ENCODE peak calls at places on chromosomes 5 and 9, in nine cellular contexts. One of them, this sample, is unnamed.

GRCh38 chr5:124057161-124057814 is 545.3 kb downstream of the CSNK1G3 start:
- DNase-seq in astrocyte: no peak
- DNase-seq in IMR-90: no peak
- DNase-seq in heart left ventricle: no peak
- DNase-seq in thyroid gland: peak; percentile 26
- DNase-seq in heart right ventricle: no peak
- DNase-seq in lung: peak; percentile 39
- DNase-seq in pancreas: peak; percentile 50
- DNase-seq in cardiac muscle cell: peak; percentile 29
- DNase-seq in this sample: no peak

GRCh38 chr5:168135897-168136296 is 155.5 kb upstream of the WWC1 start:
- DNase-seq in IMR-90: no peak
- DNase-seq in thyroid gland: no peak
- DNase-seq in pancreas: no peak
- DNase-seq in heart left ventricle: no peak
- DNase-seq in lung: no peak
- DNase-seq in astrocyte: no peak
- DNase-seq in cardiac muscle cell: no peak
- DNase-seq in heart right ventricle: no peak
- DNase-seq in this sample: no peak

GRCh38 chr5:57680686-57681085 is 198.1 kb upstream of the ACTBL2 start:
- DNase-seq in lung: no peak
- DNase-seq in pancreas: no peak
- DNase-seq in heart left ventricle: no peak
- DNase-seq in cardiac muscle cell: no peak
- DNase-seq in astrocyte: no peak
- DNase-seq in heart right ventricle: no peak
- DNase-seq in IMR-90: no peak
- DNase-seq in thyroid gland: no peak
- DNase-seq in this sample: no peak

GRCh38 chr5:175059687-175060194 is 335.4 kb downstream of the MSX2 start:
- DNase-seq in pancreas: no peak
- DNase-seq in cardiac muscle cell: peak; percentile 82
- DNase-seq in thyroid gland: no peak
- DNase-seq in IMR-90: peak; percentile 62
- DNase-seq in astrocyte: peak; percentile 58
- DNase-seq in heart left ventricle: peak; percentile 27
- DNase-seq in heart right ventricle: peak; percentile 41
- DNase-seq in lung: no peak
- DNase-seq in this sample: no peak

GRCh38 chr9:133855802-133856592 is 117.8 kb upstream of the SARDH start:
- DNase-seq in IMR-90: peak; percentile 87
- DNase-seq in cardiac muscle cell: no peak
- DNase-seq in pancreas: no peak
- DNase-seq in heart right ventricle: peak; percentile 64
- DNase-seq in astrocyte: peak; percentile 50
- DNase-seq in heart left ventricle: peak; percentile 53
- DNase-seq in lung: peak; percentile 69
- DNase-seq in thyroid gland: peak; percentile 88
- DNase-seq in this sample: no peak

GRCh38 chr9:86893811-86894490 is 53.4 kb downstream of the GAS1 start:
- DNase-seq in astrocyte: no peak
- DNase-seq in IMR-90: no peak
- DNase-seq in cardiac muscle cell: no peak
- DNase-seq in heart left ventricle: no peak
- DNase-seq in thyroid gland: no peak
- DNase-seq in pancreas: peak; percentile 18
- DNase-seq in lung: no peak
- DNase-seq in heart right ventricle: no peak
- DNase-seq in this sample: no peak

GRCh38 chr5:73999306-73999705 is 373.3 kb downstream of the ARHGEF28 start:
- DNase-seq in thyroid gland: no peak
- DNase-seq in heart right ventricle: no peak
- DNase-seq in astrocyte: peak; percentile 17
- DNase-seq in heart left ventricle: no peak
- DNase-seq in IMR-90: no peak
- DNase-seq in cardiac muscle cell: no peak
- DNase-seq in pancreas: no peak
- DNase-seq in lung: no peak
- DNase-seq in this sample: no peak

GRCh38 chr9:83299556-83299955 is 236.6 kb upstream of the RASEF start:
- DNase-seq in thyroid gland: no peak
- DNase-seq in astrocyte: peak; percentile 27
- DNase-seq in heart right ventricle: no peak
- DNase-seq in heart left ventricle: no peak
- DNase-seq in pancreas: no peak
- DNase-seq in lung: no peak
- DNase-seq in cardiac muscle cell: no peak
- DNase-seq in IMR-90: no peak
- DNase-seq in this sample: no peak

GRCh38 chr5:87729786-87730185 is 317.1 kb upstream of the CCNH start:
- DNase-seq in pancreas: no peak
- DNase-seq in heart right ventricle: no peak
- DNase-seq in heart left ventricle: no peak
- DNase-seq in lung: no peak
- DNase-seq in cardiac muscle cell: no peak
- DNase-seq in thyroid gland: no peak
- DNase-seq in astrocyte: no peak
- DNase-seq in IMR-90: no peak
- DNase-seq in this sample: no peak

GRCh38 chr5:124652514-124652819 is 94.0 kb downstream of the ZNF608 start:
- DNase-seq in IMR-90: no peak
- DNase-seq in pancreas: no peak
- DNase-seq in astrocyte: no peak
- DNase-seq in heart right ventricle: no peak
- DNase-seq in cardiac muscle cell: no peak
- DNase-seq in thyroid gland: no peak
- DNase-seq in lung: no peak
- DNase-seq in heart left ventricle: no peak
- DNase-seq in this sample: no peak

GRCh38 chr5:135069016-135069770 is 35.2 kb upstream of the PITX1 start:
- DNase-seq in IMR-90: no peak
- DNase-seq in heart left ventricle: no peak
- DNase-seq in thyroid gland: no peak
- DNase-seq in lung: no peak
- DNase-seq in pancreas: no peak
- DNase-seq in heart right ventricle: no peak
- DNase-seq in cardiac muscle cell: no peak
- DNase-seq in astrocyte: no peak
- DNase-seq in this sample: no peak

GRCh38 chr5:173791878-173792277 is 96.3 kb upstream of the CPEB4 start:
- DNase-seq in heart right ventricle: no peak
- DNase-seq in IMR-90: no peak
- DNase-seq in pancreas: no peak
- DNase-seq in astrocyte: no peak
- DNase-seq in heart left ventricle: no peak
- DNase-seq in thyroid gland: no peak
- DNase-seq in lung: no peak
- DNase-seq in cardiac muscle cell: no peak
- DNase-seq in this sample: no peak
- H3K27ac ChIP-seq in heart right ventricle: no peak overlapping the region
- H3K27ac ChIP-seq in IMR-90: no peak overlapping the region
- H3K27ac ChIP-seq in pancreas: no peak overlapping the region
- H3K27ac ChIP-seq in astrocyte: no peak overlapping the region
- H3K27ac ChIP-seq in heart left ventricle: no peak overlapping the region
- H3K27ac ChIP-seq in thyroid gland: no peak overlapping the region
- H3K27ac ChIP-seq in lung: no peak overlapping the region
- H3K27ac ChIP-seq in cardiac muscle cell: no peak overlapping the region
- H3K27ac ChIP-seq in this sample: no peak overlapping the region

GRCh38 chr5:126948453-126948852 is 81.9 kb downstream of the MARCHF3 start:
- DNase-seq in IMR-90: no peak
- DNase-seq in heart right ventricle: no peak
- DNase-seq in lung: no peak
- DNase-seq in astrocyte: no peak
- DNase-seq in thyroid gland: no peak
- DNase-seq in cardiac muscle cell: no peak
- DNase-seq in pancreas: no peak
- DNase-seq in heart left ventricle: no peak
- DNase-seq in this sample: no peak

GRCh38 chr5:126949475-126949874 is 80.9 kb downstream of the MARCHF3 start:
- DNase-seq in lung: no peak
- DNase-seq in pancreas: no peak
- DNase-seq in cardiac muscle cell: no peak
- DNase-seq in heart right ventricle: no peak
- DNase-seq in thyroid gland: no peak
- DNase-seq in IMR-90: no peak
- DNase-seq in heart left ventricle: no peak
- DNase-seq in astrocyte: no peak
- DNase-seq in this sample: no peak

GRCh38 chr5:126948011-126948355 is 82.4 kb downstream of the MARCHF3 start:
- DNase-seq in cardiac muscle cell: no peak
- DNase-seq in IMR-90: no peak
- DNase-seq in heart right ventricle: no peak
- DNase-seq in astrocyte: no peak
- DNase-seq in thyroid gland: no peak
- DNase-seq in pancreas: no peak
- DNase-seq in lung: no peak
- DNase-seq in heart left ventricle: no peak
- DNase-seq in this sample: no peak

GRCh38 chr5:126941403-126941802 is 89.0 kb downstream of the MARCHF3 start:
- DNase-seq in astrocyte: no peak
- DNase-seq in heart left ventricle: no peak
- DNase-seq in cardiac muscle cell: no peak
- DNase-seq in heart right ventricle: no peak
- DNase-seq in pancreas: no peak
- DNase-seq in lung: no peak
- DNase-seq in IMR-90: no peak
- DNase-seq in thyroid gland: no peak
- DNase-seq in this sample: no peak

DNA sequence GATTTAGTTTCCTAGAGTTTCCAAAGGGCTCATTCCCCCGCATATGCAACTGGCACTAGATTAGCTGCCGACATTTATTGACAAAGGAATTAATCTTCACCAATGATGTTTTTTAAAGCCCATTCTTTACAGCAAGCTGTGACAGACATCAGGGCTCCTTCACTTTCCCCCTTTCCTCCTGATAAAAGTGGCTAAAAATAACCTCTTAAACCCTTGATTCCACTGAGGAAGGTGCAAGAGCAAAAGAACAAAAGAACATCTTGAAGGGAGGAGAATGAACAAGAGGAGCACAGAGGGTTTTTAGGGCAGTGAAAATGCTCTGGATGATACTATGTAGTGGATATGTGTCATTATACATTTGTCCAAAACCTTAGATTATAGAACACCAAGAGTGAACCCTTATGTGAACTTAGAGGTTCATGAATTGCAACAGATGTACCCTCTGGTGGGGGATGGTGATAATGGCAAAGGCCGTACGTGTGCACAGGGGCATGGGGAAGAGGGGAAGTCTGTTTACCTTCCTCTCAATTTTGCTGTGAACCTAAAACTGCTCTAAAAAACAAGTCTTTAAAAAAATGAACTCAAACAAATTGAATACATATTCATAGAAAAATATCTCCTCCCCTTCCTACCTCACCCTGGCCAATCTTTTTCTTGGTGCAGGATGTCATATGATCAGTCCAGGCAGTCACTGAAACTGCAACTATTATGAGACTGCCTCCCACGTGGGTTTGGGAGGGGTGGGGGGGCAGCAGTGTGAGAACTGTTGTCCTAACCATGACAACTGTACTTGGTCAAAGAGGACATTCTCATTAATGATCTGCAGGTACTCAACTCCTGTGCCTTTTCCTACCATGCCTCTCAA is 83.0 kb downstream of the MARCHF3 start:
- DNase-seq in astrocyte: no peak
- DNase-seq in cardiac muscle cell: no peak
- DNase-seq in heart left ventricle: no peak
- DNase-seq in lung: no peak
- DNase-seq in heart right ventricle: no peak
- DNase-seq in pancreas: no peak
- DNase-seq in thyroid gland: no peak
- DNase-seq in IMR-90: no peak
- DNase-seq in this sample: no peak
- TF ChIP-seq CTCF in astrocyte: no peak
- TF ChIP-seq CTCF in cardiac muscle cell: no peak
- TF ChIP-seq CTCF in heart left ventricle: no peak
- TF ChIP-seq CTCF in lung: no peak
- TF ChIP-seq CTCF in heart right ventricle: no peak
- TF ChIP-seq CTCF in pancreas: no peak
- TF ChIP-seq CTCF in thyroid gland: no peak
- TF ChIP-seq CTCF in IMR-90: no peak
- TF ChIP-seq CTCF in this sample: no peak

DNA sequence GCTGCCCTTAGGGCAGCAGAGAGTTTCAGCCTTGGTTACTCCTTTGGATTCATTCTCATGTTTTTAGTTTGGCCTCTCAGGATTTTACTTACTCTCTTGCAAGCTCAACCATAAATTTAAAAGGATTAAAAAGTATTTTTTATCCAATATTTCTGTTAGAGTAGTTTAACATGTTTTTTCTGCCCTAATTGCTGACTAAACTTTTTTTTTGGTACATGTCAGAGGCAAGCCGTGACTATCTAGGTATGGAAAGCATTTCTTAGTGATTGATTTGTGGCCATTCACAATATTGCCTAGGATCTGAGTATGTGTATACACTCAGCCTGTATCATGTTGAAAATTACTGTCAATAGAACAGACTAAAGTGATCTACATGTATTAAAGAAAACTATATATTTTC is 92.1 kb downstream of the MELK start:
- DNase-seq in IMR-90: no peak
- DNase-seq in astrocyte: no peak
- DNase-seq in heart right ventricle: no peak
- DNase-seq in lung: no peak
- DNase-seq in heart left ventricle: no peak
- DNase-seq in pancreas: no peak
- DNase-seq in thyroid gland: no peak
- DNase-seq in cardiac muscle cell: no peak
- DNase-seq in this sample: no peak
- H3K36me3 ChIP-seq in IMR-90: no peaks in the 10 kb centered on the region
- H3K36me3 ChIP-seq in astrocyte: peaks cover 5% of the 10 kb centered on the region
- H3K36me3 ChIP-seq in heart right ventricle: no peaks in the 10 kb centered on the region
- H3K36me3 ChIP-seq in lung: no peaks in the 10 kb centered on the region
- H3K36me3 ChIP-seq in heart left ventricle: peaks cover 5% of the 10 kb centered on the region
- H3K36me3 ChIP-seq in pancreas: no peaks in the 10 kb centered on the region
- H3K36me3 ChIP-seq in thyroid gland: no peaks in the 10 kb centered on the region
- H3K36me3 ChIP-seq in cardiac muscle cell: no peaks in the 10 kb centered on the region
- H3K36me3 ChIP-seq in this sample: no peaks in the 10 kb centered on the region

DNA sequence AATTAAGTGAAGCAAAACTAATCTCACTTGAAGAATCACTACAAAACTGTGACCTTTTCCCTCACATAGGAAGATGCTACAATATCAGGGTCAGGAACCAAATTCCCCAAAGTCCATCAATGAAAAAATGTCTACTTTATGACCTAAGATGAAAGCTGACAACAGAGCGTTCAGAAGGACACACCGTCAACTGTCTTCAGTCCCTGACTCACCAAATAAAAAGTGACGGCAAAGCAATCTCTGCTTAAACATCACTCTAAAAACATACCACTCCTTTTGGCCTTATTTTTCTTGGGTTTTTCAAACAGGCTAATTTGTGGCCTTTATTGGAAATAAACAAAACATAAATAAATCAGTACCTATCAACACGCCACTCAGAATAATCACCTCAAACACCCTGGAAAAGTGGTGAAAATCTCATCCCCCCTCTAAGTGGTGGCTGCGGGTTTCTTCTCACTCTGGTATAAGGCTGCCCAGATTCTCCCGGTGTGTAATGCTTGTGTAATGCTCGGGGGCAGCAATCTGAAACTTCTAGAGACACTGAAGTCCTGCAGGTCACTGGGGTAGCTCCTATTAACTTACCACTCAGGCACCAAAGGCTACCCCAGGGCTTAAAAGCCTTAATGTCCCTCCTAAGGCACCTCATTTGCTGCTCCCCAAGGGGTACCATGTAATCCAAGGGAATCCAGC is 29.5 kb downstream of the SEMA4D start:
- DNase-seq in astrocyte: no peak
- DNase-seq in heart left ventricle: no peak
- DNase-seq in IMR-90: no peak
- DNase-seq in thyroid gland: no peak
- DNase-seq in heart right ventricle: no peak
- DNase-seq in cardiac muscle cell: no peak
- DNase-seq in pancreas: no peak
- DNase-seq in lung: no peak
- DNase-seq in this sample: no peak
- H3K27ac ChIP-seq in astrocyte: no peak overlapping the region
- H3K27ac ChIP-seq in heart left ventricle: no peak overlapping the region
- H3K27ac ChIP-seq in IMR-90: no peak overlapping the region
- H3K27ac ChIP-seq in thyroid gland: no peak overlapping the region
- H3K27ac ChIP-seq in heart right ventricle: no peak overlapping the region
- H3K27ac ChIP-seq in cardiac muscle cell: no peak overlapping the region
- H3K27ac ChIP-seq in pancreas: no peak overlapping the region
- H3K27ac ChIP-seq in lung: no peak overlapping the region
- H3K27ac ChIP-seq in this sample: peak overlapping the region; percentile 57